ENCODE peak calls at places on chromosomes 13 and 19, in six cellular contexts. One of them, this sample, is unnamed.

GRCh38 chr13:67557642-67558241 is 327.6 kb upstream of the PCDH9 start:
- DNase-seq in Daoy: no peak
- DNase-seq in HT1080: no peak
- DNase-seq in GM06990: no peak
- DNase-seq in heart right ventricle: no peak
- DNase-seq in germinal center: no peak
- DNase-seq in this sample: no peak

GRCh38 chr19:2475018-2475701 is 767 bp upstream of the GADD45B start:
- DNase-seq in Daoy: peak
- DNase-seq in HT1080: peak
- DNase-seq in GM06990: peak
- DNase-seq in heart right ventricle: peak
- DNase-seq in germinal center: peak
- DNase-seq in this sample: peak

GRCh38 chr13:41596190-41596589 is 138.8 kb downstream of the RGCC start:
- DNase-seq in Daoy: no peak
- DNase-seq in HT1080: no peak
- DNase-seq in GM06990: no peak
- DNase-seq in heart right ventricle: no peak
- DNase-seq in germinal center: no peak
- DNase-seq in this sample: peak

GRCh38 chr19:4575978-4576933 is 16.8 kb upstream of the SEMA6B start:
- DNase-seq in Daoy: peak
- DNase-seq in HT1080: peak
- DNase-seq in GM06990: no peak
- DNase-seq in heart right ventricle: peak
- DNase-seq in germinal center: peak
- DNase-seq in this sample: peak

GRCh38 chr13:30718661-30719520 is 16.5 kb upstream of the ALOX5AP start:
- DNase-seq in Daoy: peak
- DNase-seq in HT1080: peak
- DNase-seq in GM06990: no peak
- DNase-seq in heart right ventricle: no peak
- DNase-seq in germinal center: no peak
- DNase-seq in this sample: no peak

GRCh38 chr13:27534108-27534975 is 84.0 kb upstream of the MTIF3 start:
- DNase-seq in Daoy: no peak
- DNase-seq in HT1080: no peak
- DNase-seq in GM06990: no peak
- DNase-seq in heart right ventricle: no peak
- DNase-seq in germinal center: no peak
- DNase-seq in this sample: no peak

GRCh38 chr19:52171321-52172169 is at the start of gene ZNF836:
- DNase-seq in Daoy: peak
- DNase-seq in HT1080: peak
- DNase-seq in GM06990: peak
- DNase-seq in heart right ventricle: peak
- DNase-seq in germinal center: peak
- DNase-seq in this sample: peak

GRCh38 chr13:73945871-73946270 is 188.3 kb downstream of the KLF12 start:
- DNase-seq in Daoy: peak
- DNase-seq in HT1080: no peak
- DNase-seq in GM06990: no peak
- DNase-seq in heart right ventricle: peak
- DNase-seq in germinal center: no peak
- DNase-seq in this sample: peak

GRCh38 chr13:105033999-105034398 is 1501.5 kb downstream of the EFNB2 start:
- DNase-seq in Daoy: no peak
- DNase-seq in HT1080: no peak
- DNase-seq in GM06990: no peak
- DNase-seq in heart right ventricle: no peak
- DNase-seq in germinal center: no peak
- DNase-seq in this sample: no peak

GRCh38 chr13:27194895-27195764 is 23.5 kb upstream of the USP12 start:
- DNase-seq in Daoy: peak
- DNase-seq in HT1080: peak
- DNase-seq in GM06990: no peak
- DNase-seq in heart right ventricle: no peak
- DNase-seq in germinal center: no peak
- DNase-seq in this sample: peak

GRCh38 chr19:13128583-13128982 is 10.5 kb downstream of the NACC1 start:
- DNase-seq in Daoy: no peak
- DNase-seq in HT1080: no peak
- DNase-seq in GM06990: no peak
- DNase-seq in heart right ventricle: no peak
- DNase-seq in germinal center: no peak
- DNase-seq in this sample: no peak

GRCh38 chr13:78100481-78100880 is 181.8 kb upstream of the EDNRB start:
- DNase-seq in Daoy: peak
- DNase-seq in HT1080: no peak
- DNase-seq in GM06990: no peak
- DNase-seq in heart right ventricle: no peak
- DNase-seq in germinal center: no peak
- DNase-seq in this sample: no peak

GRCh38 chr13:39655569-39656324 is at the start of gene COG6:
- DNase-seq in Daoy: peak
- DNase-seq in HT1080: peak
- DNase-seq in GM06990: peak
- DNase-seq in heart right ventricle: peak
- DNase-seq in germinal center: peak
- DNase-seq in this sample: peak

GRCh38 chr13:48159436-48160225 is 64.7 kb upstream of the MED4 start:
- DNase-seq in Daoy: peak
- DNase-seq in HT1080: peak
- DNase-seq in GM06990: no peak
- DNase-seq in heart right ventricle: no peak
- DNase-seq in germinal center: no peak
- DNase-seq in this sample: peak

GRCh38 chr13:21074601-21075302 is 13.4 kb upstream of the LATS2 start:
- DNase-seq in Daoy: no peak
- DNase-seq in HT1080: no peak
- DNase-seq in GM06990: no peak
- DNase-seq in heart right ventricle: peak
- DNase-seq in germinal center: no peak
- DNase-seq in this sample: peak

GRCh38 chr19:313169-313987 is 22.2 kb upstream of the PLPP2 start:
- DNase-seq in Daoy: no peak
- DNase-seq in HT1080: no peak
- DNase-seq in GM06990: no peak
- DNase-seq in heart right ventricle: peak
- DNase-seq in germinal center: no peak
- DNase-seq in this sample: peak

GRCh38 chr13:60974296-60974695 is 441.4 kb downstream of the PCDH20 start:
- DNase-seq in Daoy: no peak
- DNase-seq in HT1080: no peak
- DNase-seq in GM06990: no peak
- DNase-seq in heart right ventricle: no peak
- DNase-seq in germinal center: no peak
- DNase-seq in this sample: no peak

GRCh38 chr13:101398920-101399319 is 17.4 kb downstream of the NALCN start:
- DNase-seq in Daoy: peak
- DNase-seq in HT1080: peak
- DNase-seq in GM06990: no peak
- DNase-seq in heart right ventricle: no peak
- DNase-seq in germinal center: no peak
- DNase-seq in this sample: no peak

GRCh38 chr13:51158923-51159322 is 47.8 kb upstream of the C13orf42 start:
- DNase-seq in Daoy: peak
- DNase-seq in HT1080: no peak
- DNase-seq in GM06990: no peak
- DNase-seq in heart right ventricle: no peak
- DNase-seq in germinal center: no peak
- DNase-seq in this sample: peak

GRCh38 chr13:105316731-105317130 is 1218.7 kb downstream of the EFNB2 start:
- DNase-seq in Daoy: no peak
- DNase-seq in HT1080: no peak
- DNase-seq in GM06990: no peak
- DNase-seq in heart right ventricle: no peak
- DNase-seq in germinal center: no peak
- DNase-seq in this sample: no peak

GRCh38 chr13:45196622-45197021 is 4.2 kb downstream of the KCTD4 start:
- DNase-seq in Daoy: peak
- DNase-seq in HT1080: peak
- DNase-seq in GM06990: no peak
- DNase-seq in heart right ventricle: no peak
- DNase-seq in germinal center: no peak
- DNase-seq in this sample: peak

This sample was measured in dermis blood vessel endothelial cell.